ENCODE peak calls at places on chromosomes 5 and 9, in seven cellular contexts. L is fibroblast of gingiva; R is cerebellar cortex; T is skeletal muscle cell; Z is amniotic epithelial cell; C is stimulated activated CD8-positive, alpha-beta memory T cell treated with anti-CD3 and anti-CD28 coated beads, Interleukin-2, amount 100 ng/mL, for 1 hour; O is hypothalamus. M is an unnamed sample.

GRCh38 chr5:1998716-1999317 is 116.1 kb upstream of the IRX4 start:
- DNase-seq in L (no peak), R (no peak), T (no peak), Z (no peak), C (no peak), O (no peak), M (no peak)

GRCh38 chr5:105695916-105696315 is 1974.8 kb downstream of the EFNA5 start:
- DNase-seq in L (no peak), R (no peak), T (no peak), Z (no peak), C (no peak), O (no peak), M (no peak)

GRCh38 chr5:36462295-36463021 is 143.9 kb upstream of the SLC1A3 start:
- DNase-seq in L (no peak), R (no peak), T (no peak), Z (peak; percentile 62), C (no peak), O (no peak), M (no peak)

GRCh38 chr5:17190242-17190778 is 27.1 kb upstream of the BASP1 start:
- DNase-seq in L (peak; percentile 94), R (peak; percentile 42), T (no peak), Z (peak; percentile 98), C (no peak), O (no peak), M (no peak)

GRCh38 chr5:137778772-137779564 is 24.8 kb upstream of the HNRNPA0 start:
- DNase-seq in L (peak; percentile 16), R (peak; percentile 86), T (no peak), Z (peak; percentile 39), C (no peak), O (no peak), M (no peak)

GRCh38 chr9:81526587-81526986 is 162.8 kb downstream of the TLE1 start:
- DNase-seq in L (peak; percentile 58), R (no peak), T (peak; percentile 72), Z (peak; percentile 86), C (no peak), O (no peak), M (no peak)

GRCh38 chr5:150272531-150272930 is 17.0 kb downstream of the CAMK2A start:
- DNase-seq in L (peak; percentile 36), R (peak; percentile 94), T (no peak), Z (peak; percentile 62), C (no peak), O (no peak), M (no peak)

GRCh38 chr5:115428676-115429075 is 115.9 kb downstream of the FEM1C start:
- DNase-seq in L (no peak), R (peak; percentile 80), T (no peak), Z (no peak), C (no peak), O (no peak), M (no peak)

GRCh38 chr5:135032613-135033025 is 1.4 kb downstream of the PITX1 start:
- DNase-seq in L (no peak), R (no peak), T (no peak), Z (no peak), C (no peak), O (no peak), M (no peak)

M was measured in activated B cell treated with CpG ODN at 0.5 μM for 24 hours.